ENCODE peak calls at places on chromosome 6, in eight cellular contexts. S, T, V, D, F, H, N and Z are unnamed samples.

GRCh38 chr6:52423971-52424381 is 3.8 kb downstream of the EFHC1 start:
- DNase-seq in F (no peak), V (no peak), N (no peak), S (no peak), H (no peak), T (no peak), D (peak), Z (no peak)

GRCh38 chr6:54252916-54253315 is 55.3 kb upstream of the TINAG start:
- DNase-seq in T (no peak), F (no peak), H (no peak), S (no peak), D (no peak), N (no peak), V (no peak), Z (no peak)

GRCh38 chr6:68235192-68235812 is 399.8 kb upstream of the ADGRB3 start:
- DNase-seq in F (no peak), V (no peak), D (no peak), T (no peak), S (no peak), N (no peak), H (no peak), Z (no peak)

GRCh38 chr6:157944983-157945931 is 36.4 kb upstream of the SYNJ2 start:
- DNase-seq in N (no peak), H (no peak), V (no peak), S (no peak), F (peak), D (no peak), T (no peak), Z (no peak)

GRCh38 chr6:158784505-158784904 is 34.7 kb downstream of the EZR start:
- DNase-seq in V (no peak), D (peak), T (no peak), S (no peak), H (no peak), F (no peak), N (no peak), Z (no peak)

GRCh38 chr6:120108061-120108795 is 758.7 kb upstream of the MAN1A1 start:
- DNase-seq in N (no peak), H (no peak), S (no peak), T (no peak), F (no peak), D (no peak), V (no peak), Z (no peak)

GRCh38 chr6:53803081-53803860 is 8.5 kb downstream of the LRRC1 start:
- DNase-seq in D (no peak), N (no peak), H (no peak), V (no peak), T (no peak), F (no peak), S (no peak), Z (no peak)

GRCh38 chr6:15346315-15346714 is 100.4 kb downstream of the JARID2 start:
- DNase-seq in S (no peak), F (no peak), N (no peak), T (no peak), H (no peak), V (no peak), D (no peak), Z (no peak)

GRCh38 chr6:30150671-30151395 is 10.2 kb downstream of the TRIM10 start:
- DNase-seq in F (no peak), V (no peak), N (no peak), H (no peak), D (no peak), T (no peak), S (no peak), Z (no peak)

GRCh38 chr6:28673800-28674671 is 148.4 kb downstream of the GPX5 start:
- DNase-seq in S (no peak), H (peak), V (peak), D (peak), F (no peak), N (peak), T (peak), Z (no peak)

GRCh38 chr6:130752292-130752691 is 74.9 kb upstream of the SMLR1 start:
- DNase-seq in F (no peak), D (no peak), T (no peak), V (no peak), N (no peak), H (no peak), S (no peak), Z (no peak)

GRCh38 chr6:125444234-125444949 is 142.6 kb upstream of the HDDC2 start:
- DNase-seq in S (no peak), N (no peak), F (no peak), T (peak), V (no peak), H (peak), D (no peak), Z (no peak)

GRCh38 chr6:4316867-4317400 is 181.6 kb upstream of the ECI2 start:
- DNase-seq in F (no peak), H (no peak), T (no peak), V (peak), S (peak), D (peak), N (no peak), Z (peak)

GRCh38 chr6:91317984-91318383 is 731.1 kb upstream of the MAP3K7 start:
- DNase-seq in T (no peak), S (no peak), F (no peak), D (no peak), N (no peak), V (no peak), H (no peak), Z (no peak)

GRCh38 chr6:137234505-137234863 is 15.3 kb upstream of the IFNGR1 start:
- DNase-seq in N (peak), D (no peak), V (no peak), H (no peak), F (no peak), T (no peak), S (peak), Z (peak)

GRCh38 chr6:90818163-90818562 is 231.3 kb upstream of the MAP3K7 start:
- DNase-seq in N (no peak), F (no peak), V (no peak), H (no peak), T (no peak), D (no peak), S (no peak), Z (no peak)

GRCh38 chr6:156779206-156780116 is 2.3 kb downstream of the ARID1B start:
- DNase-seq in T (peak), V (peak), D (no peak), N (no peak), S (no peak), H (peak), F (peak), Z (no peak)

GRCh38 chr6:90175627-90176538 is 120.8 kb downstream of the BACH2 start:
- DNase-seq in D (peak), N (no peak), F (no peak), S (no peak), V (no peak), T (peak), H (no peak), Z (no peak)

GRCh38 chr6:84847349-84848160 is 83.2 kb upstream of the TBX18 start:
- DNase-seq in N (no peak), H (no peak), D (no peak), V (no peak), F (no peak), T (no peak), S (no peak), Z (no peak)

GRCh38 chr6:166435574-166435973 is 52.8 kb upstream of the MPC1 start:
- DNase-seq in H (no peak), N (peak), S (peak), T (no peak), F (no peak), D (no peak), V (no peak), Z (no peak)

GRCh38 chr6:53565886-53566285 is 21.0 kb upstream of the GCLC start:
- DNase-seq in H (no peak), S (no peak), N (no peak), D (no peak), T (no peak), V (no peak), F (no peak), Z (no peak)

GRCh38 chr6:145206247-145206907 is 528.9 kb downstream of the EPM2A start:
- DNase-seq in F (no peak), N (no peak), T (no peak), S (no peak), H (no peak), D (no peak), V (peak), Z (no peak)

GRCh38 chr6:131281471-131282270 is 146.4 kb downstream of the AKAP7 start:
- DNase-seq in F (peak), H (peak), D (no peak), T (no peak), N (peak), V (peak), S (peak), Z (no peak)

GRCh38 chr6:135985471-135985870 is 134.0 kb downstream of the PDE7B start:
- DNase-seq in D (no peak), T (no peak), N (no peak), F (no peak), V (no peak), H (no peak), S (no peak), Z (no peak)